ENCODE peak calls at places on chromosomes 16 and 17, in ten cellular contexts. One of them, this sample, is unnamed. For H3K36me3, the result is how much of the 10 kb centered on the place peaks cover.

GRCh38 chr17:14833201-14833773 is 431.8 kb downstream of the PMP22 start:
- DNase-seq in thoracic aorta: no peak
- DNase-seq in GM23248: peak
- DNase-seq in body of pancreas: no peak
- DNase-seq in IMR-90: peak
- DNase-seq in HCT116: no peak
- DNase-seq in fibroblast of lung: peak
- DNase-seq in uterus: no peak
- DNase-seq in H7: no peak
- DNase-seq in ascending aorta: no peak
- DNase-seq in this sample: peak

GRCh38 chr16:22373662-22374310 is 633 bp downstream of the CDR2 start:
- DNase-seq in thoracic aorta: no peak
- DNase-seq in GM23248: peak
- DNase-seq in body of pancreas: peak
- DNase-seq in IMR-90: no peak
- DNase-seq in HCT116: no peak
- DNase-seq in fibroblast of lung: no peak
- DNase-seq in uterus: peak
- DNase-seq in H7: peak
- DNase-seq in ascending aorta: peak
- DNase-seq in this sample: no peak

GRCh38 chr16:53372942-53373871 is 61.1 kb upstream of the RBL2 start:
- DNase-seq in thoracic aorta: no peak
- DNase-seq in GM23248: no peak
- DNase-seq in body of pancreas: peak
- DNase-seq in IMR-90: no peak
- DNase-seq in HCT116: peak
- DNase-seq in fibroblast of lung: no peak
- DNase-seq in uterus: no peak
- DNase-seq in H7: peak
- DNase-seq in ascending aorta: no peak
- DNase-seq in this sample: no peak

GRCh38 chr17:7016406-7016805 is 4.0 kb downstream of the RNASEK start:
- DNase-seq in thoracic aorta: no peak
- DNase-seq in GM23248: no peak
- DNase-seq in body of pancreas: no peak
- DNase-seq in IMR-90: no peak
- DNase-seq in HCT116: no peak
- DNase-seq in fibroblast of lung: no peak
- DNase-seq in uterus: no peak
- DNase-seq in H7: no peak
- DNase-seq in ascending aorta: peak
- DNase-seq in this sample: no peak

GRCh38 chr16:72677662-72678447 is 370.1 kb downstream of the ZFHX3 start:
- DNase-seq in thoracic aorta: no peak
- DNase-seq in GM23248: peak
- DNase-seq in body of pancreas: no peak
- DNase-seq in IMR-90: peak
- DNase-seq in HCT116: no peak
- DNase-seq in fibroblast of lung: peak
- DNase-seq in uterus: no peak
- DNase-seq in H7: no peak
- DNase-seq in ascending aorta: no peak
- DNase-seq in this sample: no peak

GRCh38 chr17:39591958-39592954 is 15.5 kb downstream of the NEUROD2 start:
- DNase-seq in thoracic aorta: no peak
- DNase-seq in GM23248: peak
- DNase-seq in body of pancreas: peak
- DNase-seq in IMR-90: peak
- DNase-seq in HCT116: peak
- DNase-seq in fibroblast of lung: peak
- DNase-seq in uterus: no peak
- DNase-seq in H7: peak
- DNase-seq in ascending aorta: no peak
- DNase-seq in this sample: no peak

GRCh38 chr16:53982631-53983042 is 278.7 kb downstream of the FTO start:
- DNase-seq in thoracic aorta: no peak
- DNase-seq in GM23248: no peak
- DNase-seq in body of pancreas: no peak
- DNase-seq in IMR-90: no peak
- DNase-seq in HCT116: no peak
- DNase-seq in fibroblast of lung: no peak
- DNase-seq in uterus: no peak
- DNase-seq in H7: no peak
- DNase-seq in ascending aorta: no peak
- DNase-seq in this sample: no peak

GRCh38 chr17:81309859-81310839 is 15.0 kb upstream of the SLC38A10 start:
- DNase-seq in thoracic aorta: no peak
- DNase-seq in GM23248: no peak
- DNase-seq in body of pancreas: no peak
- DNase-seq in IMR-90: no peak
- DNase-seq in HCT116: no peak
- DNase-seq in fibroblast of lung: no peak
- DNase-seq in uterus: no peak
- DNase-seq in H7: no peak
- DNase-seq in ascending aorta: no peak
- DNase-seq in this sample: no peak

GRCh38 chr16:57970971-57971370 is at the start of gene CNGB1:
- DNase-seq in thoracic aorta: no peak
- DNase-seq in GM23248: no peak
- DNase-seq in body of pancreas: no peak
- DNase-seq in IMR-90: no peak
- DNase-seq in HCT116: no peak
- DNase-seq in fibroblast of lung: no peak
- DNase-seq in uterus: no peak
- DNase-seq in H7: no peak
- DNase-seq in ascending aorta: no peak
- DNase-seq in this sample: no peak

GRCh38 chr17:75142236-75142971 is 10.9 kb upstream of the NT5C start:
- DNase-seq in thoracic aorta: no peak
- DNase-seq in GM23248: no peak
- DNase-seq in body of pancreas: no peak
- DNase-seq in IMR-90: no peak
- DNase-seq in HCT116: no peak
- DNase-seq in fibroblast of lung: no peak
- DNase-seq in uterus: no peak
- DNase-seq in H7: peak
- DNase-seq in ascending aorta: no peak
- DNase-seq in this sample: no peak

GRCh38 chr16:69116911-69117310 is 11.5 kb downstream of the HAS3 start:
- DNase-seq in thoracic aorta: no peak
- DNase-seq in GM23248: no peak
- DNase-seq in body of pancreas: no peak
- DNase-seq in IMR-90: no peak
- DNase-seq in HCT116: no peak
- DNase-seq in fibroblast of lung: no peak
- DNase-seq in uterus: no peak
- DNase-seq in H7: no peak
- DNase-seq in ascending aorta: no peak
- DNase-seq in this sample: no peak

GRCh38 chr17:57554826-57555635 is 190.1 kb downstream of the CCDC182 start:
- DNase-seq in thoracic aorta: no peak
- DNase-seq in GM23248: no peak
- DNase-seq in body of pancreas: no peak
- DNase-seq in IMR-90: no peak
- DNase-seq in HCT116: no peak
- DNase-seq in fibroblast of lung: no peak
- DNase-seq in uterus: no peak
- DNase-seq in H7: no peak
- DNase-seq in ascending aorta: no peak
- DNase-seq in this sample: no peak

GRCh38 chr17:29855686-29856085 is 74.3 kb downstream of the SSH2 start:
- DNase-seq in thoracic aorta: no peak
- DNase-seq in GM23248: peak
- DNase-seq in body of pancreas: no peak
- DNase-seq in IMR-90: peak
- DNase-seq in HCT116: no peak
- DNase-seq in fibroblast of lung: peak
- DNase-seq in uterus: no peak
- DNase-seq in H7: no peak
- DNase-seq in ascending aorta: no peak
- DNase-seq in this sample: no peak

GRCh38 chr17:44033841-44034408 is 19.2 kb upstream of the TMEM101 start:
- DNase-seq in thoracic aorta: no peak
- DNase-seq in GM23248: no peak
- DNase-seq in body of pancreas: no peak
- DNase-seq in IMR-90: no peak
- DNase-seq in HCT116: no peak
- DNase-seq in fibroblast of lung: no peak
- DNase-seq in uterus: no peak
- DNase-seq in H7: no peak
- DNase-seq in ascending aorta: no peak
- DNase-seq in this sample: no peak
- H3K36me3 ChIP-seq in thoracic aorta: under half
- H3K36me3 ChIP-seq in GM23248: half or more
- H3K36me3 ChIP-seq in body of pancreas: under half
- H3K36me3 ChIP-seq in IMR-90: under half
- H3K36me3 ChIP-seq in HCT116: under half
- H3K36me3 ChIP-seq in fibroblast of lung: under half
- H3K36me3 ChIP-seq in uterus: under half
- H3K36me3 ChIP-seq in H7: under half
- H3K36me3 ChIP-seq in ascending aorta: under half
- H3K36me3 ChIP-seq in this sample: under half

GRCh38 chr17:42554250-42555121 is 1.8 kb downstream of the HSD17B1 start:
- DNase-seq in thoracic aorta: no peak
- DNase-seq in GM23248: peak
- DNase-seq in body of pancreas: peak
- DNase-seq in IMR-90: peak
- DNase-seq in HCT116: no peak
- DNase-seq in fibroblast of lung: peak
- DNase-seq in uterus: peak
- DNase-seq in H7: peak
- DNase-seq in ascending aorta: peak
- DNase-seq in this sample: no peak

GRCh38 chr17:42555122-42555622 is 2.4 kb downstream of the HSD17B1 start:
- DNase-seq in thoracic aorta: no peak
- DNase-seq in GM23248: no peak
- DNase-seq in body of pancreas: no peak
- DNase-seq in IMR-90: no peak
- DNase-seq in HCT116: no peak
- DNase-seq in fibroblast of lung: no peak
- DNase-seq in uterus: no peak
- DNase-seq in H7: peak
- DNase-seq in ascending aorta: no peak
- DNase-seq in this sample: no peak

GRCh38 chr17:42548993-42549755 is 3.5 kb upstream of the HSD17B1 start:
- DNase-seq in thoracic aorta: no peak
- DNase-seq in GM23248: no peak
- DNase-seq in body of pancreas: no peak
- DNase-seq in IMR-90: no peak
- DNase-seq in HCT116: no peak
- DNase-seq in fibroblast of lung: no peak
- DNase-seq in uterus: no peak
- DNase-seq in H7: peak
- DNase-seq in ascending aorta: no peak
- DNase-seq in this sample: no peak

GRCh38 chr17:42553161-42553818 is 567 bp downstream of the HSD17B1 start:
- DNase-seq in thoracic aorta: no peak
- DNase-seq in GM23248: no peak
- DNase-seq in body of pancreas: no peak
- DNase-seq in IMR-90: no peak
- DNase-seq in HCT116: no peak
- DNase-seq in fibroblast of lung: peak
- DNase-seq in uterus: no peak
- DNase-seq in H7: peak
- DNase-seq in ascending aorta: no peak
- DNase-seq in this sample: no peak

GRCh38 chr17:42553866-42554249 is 1.1 kb downstream of the HSD17B1 start:
- DNase-seq in thoracic aorta: no peak
- DNase-seq in GM23248: peak
- DNase-seq in body of pancreas: peak
- DNase-seq in IMR-90: no peak
- DNase-seq in HCT116: no peak
- DNase-seq in fibroblast of lung: no peak
- DNase-seq in uterus: no peak
- DNase-seq in H7: no peak
- DNase-seq in ascending aorta: no peak
- DNase-seq in this sample: no peak
- H3K4me3 ChIP-seq in thoracic aorta: peak
- H3K4me3 ChIP-seq in GM23248: peak
- H3K4me3 ChIP-seq in body of pancreas: peak
- H3K4me3 ChIP-seq in IMR-90: peak
- H3K4me3 ChIP-seq in HCT116: peak
- H3K4me3 ChIP-seq in fibroblast of lung: peak
- H3K4me3 ChIP-seq in uterus: peak
- H3K4me3 ChIP-seq in H7: peak
- H3K4me3 ChIP-seq in ascending aorta: peak
- H3K4me3 ChIP-seq in this sample: peak

GRCh38 chr16:75230471-75231110 is 11.8 kb downstream of the CTRB1 start:
- DNase-seq in thoracic aorta: no peak
- DNase-seq in GM23248: no peak
- DNase-seq in body of pancreas: peak
- DNase-seq in IMR-90: peak
- DNase-seq in HCT116: no peak
- DNase-seq in fibroblast of lung: no peak
- DNase-seq in uterus: no peak
- DNase-seq in H7: peak
- DNase-seq in ascending aorta: no peak
- DNase-seq in this sample: no peak
- H3K36me3 ChIP-seq in thoracic aorta: half or more
- H3K36me3 ChIP-seq in GM23248: under half
- H3K36me3 ChIP-seq in body of pancreas: under half
- H3K36me3 ChIP-seq in IMR-90: half or more
- H3K36me3 ChIP-seq in HCT116: under half
- H3K36me3 ChIP-seq in fibroblast of lung: under half
- H3K36me3 ChIP-seq in uterus: under half
- H3K36me3 ChIP-seq in H7: under half
- H3K36me3 ChIP-seq in ascending aorta: half or more
- H3K36me3 ChIP-seq in this sample: under half

GRCh38 chr17:77378318-77379064 is 237.7 kb downstream of the SEC14L1 start:
- DNase-seq in thoracic aorta: no peak
- DNase-seq in GM23248: no peak
- DNase-seq in body of pancreas: no peak
- DNase-seq in IMR-90: no peak
- DNase-seq in HCT116: no peak
- DNase-seq in fibroblast of lung: no peak
- DNase-seq in uterus: no peak
- DNase-seq in H7: no peak
- DNase-seq in ascending aorta: no peak
- DNase-seq in this sample: no peak

GRCh38 chr17:77375526-77375916 is 234.8 kb downstream of the SEC14L1 start:
- DNase-seq in thoracic aorta: no peak
- DNase-seq in GM23248: no peak
- DNase-seq in body of pancreas: no peak
- DNase-seq in IMR-90: no peak
- DNase-seq in HCT116: no peak
- DNase-seq in fibroblast of lung: no peak
- DNase-seq in uterus: no peak
- DNase-seq in H7: no peak
- DNase-seq in ascending aorta: no peak
- DNase-seq in this sample: no peak

GRCh38 chr17:77377836-77378235 is 237.1 kb downstream of the SEC14L1 start:
- DNase-seq in thoracic aorta: no peak
- DNase-seq in GM23248: no peak
- DNase-seq in body of pancreas: no peak
- DNase-seq in IMR-90: no peak
- DNase-seq in HCT116: no peak
- DNase-seq in fibroblast of lung: no peak
- DNase-seq in uterus: no peak
- DNase-seq in H7: no peak
- DNase-seq in ascending aorta: no peak
- DNase-seq in this sample: no peak

GRCh38 chr17:77375917-77376651 is 235.3 kb downstream of the SEC14L1 start:
- DNase-seq in thoracic aorta: no peak
- DNase-seq in GM23248: peak
- DNase-seq in body of pancreas: no peak
- DNase-seq in IMR-90: peak
- DNase-seq in HCT116: no peak
- DNase-seq in fibroblast of lung: peak
- DNase-seq in uterus: peak
- DNase-seq in H7: peak
- DNase-seq in ascending aorta: no peak
- DNase-seq in this sample: no peak

GRCh38 chr17:77376795-77377751 is 236.3 kb downstream of the SEC14L1 start:
- DNase-seq in thoracic aorta: no peak
- DNase-seq in GM23248: no peak
- DNase-seq in body of pancreas: peak
- DNase-seq in IMR-90: peak
- DNase-seq in HCT116: no peak
- DNase-seq in fibroblast of lung: peak
- DNase-seq in uterus: peak
- DNase-seq in H7: no peak
- DNase-seq in ascending aorta: no peak
- DNase-seq in this sample: no peak
- H3K4me3 ChIP-seq in thoracic aorta: peak
- H3K4me3 ChIP-seq in GM23248: no peak
- H3K4me3 ChIP-seq in body of pancreas: no peak
- H3K4me3 ChIP-seq in IMR-90: peak
- H3K4me3 ChIP-seq in HCT116: no peak
- H3K4me3 ChIP-seq in fibroblast of lung: peak
- H3K4me3 ChIP-seq in uterus: no peak
- H3K4me3 ChIP-seq in H7: no peak
- H3K4me3 ChIP-seq in ascending aorta: peak
- H3K4me3 ChIP-seq in this sample: no peak